ENCODE peak calls at places on chromosomes 6 and 20, in eight cellular contexts. W, G, Z, M, T, X, N and H are unnamed samples.

GRCh38 chr6:110875548-110876169 is 1.1 kb downstream of the AMD1 start:
- DNase-seq in W (no peak), G (peak; percentile 55), Z (peak; percentile 75), M (peak; percentile 65), T (peak; percentile 61), X (no peak), N (peak; percentile 70), H (peak; percentile 37)

GRCh38 chr20:25632940-25633790 is 9.4 kb upstream of the NANP start:
- DNase-seq in W (no peak), G (no peak), Z (no peak), M (no peak), T (no peak), X (no peak), N (no peak), H (no peak)

GRCh38 chr6:28351493-28351925 is 1.8 kb downstream of the ZKSCAN3 start:
- DNase-seq in W (no peak), G (no peak), Z (no peak), M (no peak), T (no peak), X (no peak), N (no peak), H (no peak)

GRCh38 chr6:19988555-19988954 is 151.4 kb downstream of the ID4 start:
- DNase-seq in W (peak; percentile 37), G (no peak), Z (peak; percentile 68), M (peak; percentile 54), T (no peak), X (no peak), N (no peak), H (no peak)

GRCh38 chr6:23348185-23348584 is 777.8 kb upstream of the NRSN1 start:
- DNase-seq in W (no peak), G (no peak), Z (no peak), M (no peak), T (no peak), X (no peak), N (no peak), H (no peak)

GRCh38 chr6:135423649-135424128 is 73.9 kb downstream of the AHI1 start:
- DNase-seq in W (peak; percentile 61), G (no peak), Z (peak; percentile 39), M (peak; percentile 34), T (no peak), X (no peak), N (no peak), H (peak; percentile 76)

GRCh38 chr6:10857259-10857658 is 18.9 kb upstream of the MAK start:
- DNase-seq in W (no peak), G (no peak), Z (no peak), M (no peak), T (no peak), X (no peak), N (no peak), H (no peak)

GRCh38 chr6:136989591-136990578 is 54.9 kb downstream of the IL20RA start:
- DNase-seq in W (no peak), G (peak; percentile 5), Z (peak; percentile 58), M (peak; percentile 89), T (no peak), X (no peak), N (no peak), H (peak; percentile 5)

GRCh38 chr6:142746524-142746923 is 198.5 kb downstream of the HIVEP2 start:
- DNase-seq in W (no peak), G (peak; percentile 39), Z (peak; percentile 71), M (peak; percentile 76), T (no peak), X (no peak), N (peak; percentile 8), H (peak; percentile 14)

GRCh38 chr6:136952714-136953260 is 30.7 kb downstream of the SLC35D3 start:
- DNase-seq in W (no peak), G (no peak), Z (no peak), M (no peak), T (no peak), X (no peak), N (no peak), H (no peak)

GRCh38 chr6:144314562-144314961 is 29.4 kb downstream of the UTRN start:
- DNase-seq in W (no peak), G (no peak), Z (no peak), M (no peak), T (peak; percentile 29), X (no peak), N (no peak), H (no peak)

DNA sequence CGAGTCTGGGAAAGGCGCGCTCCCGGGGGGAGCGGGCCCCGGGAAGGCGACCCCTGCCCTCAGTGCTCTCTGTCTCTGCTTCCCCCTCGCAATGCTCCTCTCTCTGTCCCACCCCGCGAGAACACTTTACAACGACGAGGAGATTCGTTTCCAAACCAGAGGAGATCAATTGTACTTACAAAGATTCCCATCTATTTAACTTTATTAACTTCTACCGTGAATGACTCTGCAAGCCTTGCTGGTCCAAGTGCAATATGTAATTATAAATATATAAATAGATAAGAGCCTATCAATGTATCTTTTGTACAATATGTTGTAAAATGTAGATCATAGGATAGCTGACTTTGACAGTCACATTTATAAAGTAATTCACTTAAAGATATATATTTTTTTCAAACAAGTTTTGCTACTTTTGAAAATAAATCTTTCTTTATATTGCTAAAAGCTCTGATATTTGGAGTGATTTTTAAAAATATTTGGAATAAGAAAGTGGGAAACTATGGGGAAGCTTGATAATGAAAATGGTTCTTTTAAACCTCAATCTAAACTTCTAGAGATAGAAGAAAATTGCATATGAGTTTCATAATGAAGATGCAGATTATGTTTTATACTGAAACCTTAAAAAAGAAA is 3.0 kb downstream of the TCF21 start:
- DNase-seq in W (no peak), G (no peak), Z (no peak), M (no peak), T (no peak), X (no peak), N (no peak), H (no peak)
- H3K4me3 ChIP-seq in W (peak overlapping the region; percentile 79), G (no peak overlapping the region), Z (peak overlapping the region; percentile 23), M (no peak overlapping the region), T (peak overlapping the region; percentile 21), X (peak overlapping the region; percentile 11), N (no peak overlapping the region), H (peak overlapping the region; percentile 27)

GRCh38 chr6:158095671-158096070 is 72.4 kb downstream of the SERAC1 start:
- DNase-seq in W (no peak), G (no peak), Z (no peak), M (no peak), T (no peak), X (no peak), N (no peak), H (no peak)

GRCh38 chr6:158087519-158087867 is 80.6 kb downstream of the SERAC1 start:
- DNase-seq in W (no peak), G (no peak), Z (no peak), M (no peak), T (no peak), X (no peak), N (no peak), H (no peak)

GRCh38 chr6:158086706-158087518 is 81.2 kb downstream of the SERAC1 start:
- DNase-seq in W (peak; percentile 62), G (peak; percentile 90), Z (no peak), M (no peak), T (no peak), X (no peak), N (no peak), H (no peak)

GRCh38 chr6:158095031-158095430 is 73.0 kb downstream of the SERAC1 start:
- DNase-seq in W (no peak), G (no peak), Z (no peak), M (no peak), T (no peak), X (no peak), N (no peak), H (no peak)

DNA sequence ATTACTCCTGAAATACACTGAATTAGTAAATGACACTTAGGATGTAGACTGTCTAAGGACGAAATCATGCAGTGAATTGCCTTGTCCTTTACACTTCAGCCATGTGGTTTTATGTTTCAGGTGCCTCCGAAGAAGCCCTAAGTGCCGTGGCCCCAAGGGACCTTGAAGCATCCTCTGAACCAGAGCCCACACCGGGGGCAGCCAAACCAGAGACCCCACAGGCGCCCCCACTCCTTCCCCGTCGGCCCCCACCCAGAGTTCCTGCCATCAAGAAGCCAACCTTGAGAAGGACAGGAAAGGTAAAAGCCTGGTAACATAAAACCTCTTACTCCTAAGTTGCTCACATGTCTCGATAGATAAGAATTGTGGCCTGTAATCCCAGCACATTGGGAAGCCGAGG is 75.3 kb downstream of the SERAC1 start:
- DNase-seq in W (no peak), G (no peak), Z (no peak), M (no peak), T (no peak), X (no peak), N (no peak), H (no peak)
- H3K27ac ChIP-seq in W (no peak overlapping the region), G (no peak overlapping the region), Z (no peak overlapping the region), M (no peak overlapping the region), T (no peak overlapping the region), X (no peak overlapping the region), N (no peak overlapping the region), H (no peak overlapping the region)

GRCh38 chr6:29720863-29721262 is 2.4 kb upstream of the HLA-F start:
- DNase-seq in W (no peak), G (no peak), Z (no peak), M (peak; percentile 64), T (no peak), X (no peak), N (no peak), H (no peak)
- H3K4me3 ChIP-seq in W (no peak overlapping the region), G (no peak overlapping the region), Z (no peak overlapping the region), M (no peak overlapping the region), T (no peak overlapping the region), X (no peak overlapping the region), N (no peak overlapping the region), H (no peak overlapping the region)

DNA sequence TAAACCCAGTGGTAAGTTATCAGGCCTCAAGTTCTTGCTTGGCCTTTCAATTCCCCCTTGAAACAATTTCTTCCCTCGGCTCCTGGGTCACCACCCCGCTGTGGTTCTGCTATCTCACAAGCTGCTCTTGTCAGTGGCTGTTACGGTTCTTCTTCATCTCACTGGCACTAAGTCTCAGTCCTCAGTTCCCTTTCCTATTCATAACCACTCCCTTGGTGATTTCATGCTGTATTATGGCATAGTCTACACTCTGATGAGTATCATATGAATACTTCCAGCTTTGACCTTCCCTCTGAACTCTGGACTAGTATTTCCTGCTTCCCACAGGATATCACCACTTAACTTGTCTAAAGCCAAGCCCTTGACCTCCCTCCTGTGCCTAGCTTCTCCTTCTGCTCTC is 7.9 kb downstream of the TAAR1 start:
- DNase-seq in W (no peak), G (no peak), Z (no peak), M (no peak), T (no peak), X (no peak), N (no peak), H (peak; percentile 27)
- H3K27ac ChIP-seq in W (no peak overlapping the region), G (no peak overlapping the region), Z (no peak overlapping the region), M (no peak overlapping the region), T (no peak overlapping the region), X (no peak overlapping the region), N (no peak overlapping the region), H (no peak overlapping the region)